ENCODE peak calls at places on chromosomes 2 and 18, in five cellular contexts. F is endodermal cell, Y is OCI-LY7, D is body of pancreas, M is stomach. E is an unnamed sample. For H3K36me3, the result is how much of the 10 kb centered on the place peaks cover.

GRCh38 chr2:95552911-95553310 is 38.9 kb upstream of the TRIM43 start:
- DNase-seq in F (no peak), Y (no peak), D (peak), M (peak), E (no peak)

GRCh38 chr2:189685540-189686229 is 11.2 kb downstream of the ANKAR start:
- DNase-seq in F (peak), Y (no peak), D (peak), M (peak), E (no peak)

GRCh38 chr2:202104286-202104870 is 31.3 kb downstream of the KIAA2012 start:
- DNase-seq in F (peak), Y (peak), D (peak), M (peak), E (no peak)

GRCh38 chr2:212538156-212539144 is at the start of gene ERBB4:
- DNase-seq in F (peak), Y (no peak), D (peak), M (peak), E (no peak)

GRCh38 chr2:64196986-64197385 is 52.8 kb upstream of the PELI1 start:
- DNase-seq in F (no peak), Y (no peak), D (no peak), M (no peak), E (no peak)

GRCh38 chr2:18317017-18317416 is 243.4 kb downstream of the RDH14 start:
- DNase-seq in F (no peak), Y (no peak), D (no peak), M (no peak), E (no peak)

GRCh38 chr2:3249477-3249962 is 128.1 kb downstream of the EIPR1 start:
- DNase-seq in F (no peak), Y (no peak), D (no peak), M (no peak), E (peak)

GRCh38 chr18:35435420-35435819 is 58.3 kb upstream of the ZNF396 start:
- DNase-seq in F (no peak), Y (no peak), D (no peak), M (no peak), E (no peak)

GRCh38 chr2:186546842-186547241 is 43.0 kb upstream of the ITGAV start:
- DNase-seq in F (no peak), Y (no peak), D (no peak), M (no peak), E (no peak)

GRCh38 chr18:13930964-13931363 is 15.6 kb upstream of the MC2R start:
- DNase-seq in F (no peak), Y (no peak), D (no peak), M (no peak), E (no peak)

GRCh38 chr2:120691410-120691809 is 44.3 kb upstream of the GLI2 start:
- DNase-seq in F (no peak), Y (no peak), D (no peak), M (no peak), E (no peak)

GRCh38 chr2:223647258-223647952 is 45.2 kb upstream of the SCG2 start:
- DNase-seq in F (no peak), Y (no peak), D (no peak), M (no peak), E (no peak)

GRCh38 chr2:81876628-81877027 is 1572.1 kb upstream of the LRRTM1 start:
- DNase-seq in F (no peak), Y (no peak), D (no peak), M (no peak), E (no peak)

GRCh38 chr2:150476213-150476740 is 11.2 kb downstream of the RND3 start:
- DNase-seq in F (no peak), Y (no peak), D (no peak), M (no peak), E (no peak)

GRCh38 chr2:83602753-83603152 is 856.3 kb downstream of the SUCLG1 start:
- DNase-seq in F (no peak), Y (no peak), D (no peak), M (no peak), E (no peak)

GRCh38 chr2:177353084-177353483 is 39.5 kb upstream of the AGPS start:
- DNase-seq in F (no peak), Y (no peak), D (peak), M (no peak), E (no peak)

GRCh38 chr2:99881901-99882591 is 260.3 kb downstream of the AFF3 start:
- DNase-seq in F (no peak), Y (peak), D (no peak), M (no peak), E (no peak)

GRCh38 chr2:240089306-240089705 is 36.0 kb upstream of the OR6B3 start:
- DNase-seq in F (peak), Y (no peak), D (no peak), M (no peak), E (no peak)

GRCh38 chr18:3541549-3542386 is 91.8 kb downstream of the TGIF1 start:
- DNase-seq in F (no peak), Y (no peak), D (no peak), M (no peak), E (no peak)

GRCh38 chr2:173124441-173124840 is 48.8 kb downstream of the MAP3K20 start:
- DNase-seq in F (no peak), Y (no peak), D (no peak), M (no peak), E (no peak)

GRCh38 chr2:214035091-214035852 is 375.6 kb upstream of the VWC2L start:
- DNase-seq in F (no peak), Y (peak), D (no peak), M (no peak), E (no peak)

GRCh38 chr2:106108351-106108750 is 85.8 kb downstream of the UXS1 start:
- DNase-seq in F (no peak), Y (peak), D (no peak), M (no peak), E (no peak)

GRCh38 chr2:231615058-231615671 is 22.5 kb downstream of the TEX44 start:
- DNase-seq in F (peak), Y (peak), D (no peak), M (no peak), E (no peak)

GRCh38 chr2:48749820-48750739 is 5.4 kb downstream of the LHCGR start:
- DNase-seq in F (no peak), Y (peak), D (no peak), M (no peak), E (no peak)

GRCh38 chr2:239811001-239811798 is 213.9 kb downstream of the NDUFA10 start:
- DNase-seq in F (peak), Y (no peak), D (no peak), M (peak), E (no peak)

GRCh38 chr18:79644006-79644665 is 35.5 kb upstream of the CTDP1 start:
- DNase-seq in F (peak), Y (peak), D (peak), M (peak), E (no peak)

GRCh38 chr18:76306685-76307292 is 188.3 kb downstream of the ZNF516 start:
- DNase-seq in F (peak), Y (peak), D (no peak), M (no peak), E (no peak)

GRCh38 chr18:6835345-6835744 is 105.8 kb downstream of the ARHGAP28 start:
- DNase-seq in F (no peak), Y (no peak), D (no peak), M (no peak), E (no peak)

GRCh38 chr2:175205523-175205922 is 24.0 kb upstream of the ATP5MC3 start:
- DNase-seq in F (no peak), Y (no peak), D (no peak), M (no peak), E (no peak)

GRCh38 chr18:55515946-55516710 is 71.9 kb downstream of the TCF4 start:
- DNase-seq in F (no peak), Y (no peak), D (no peak), M (no peak), E (no peak)

GRCh38 chr2:53778536-53779162 is 8.1 kb downstream of the ASB3 start:
- DNase-seq in F (no peak), Y (no peak), D (no peak), M (no peak), E (no peak)

GRCh38 chr2:53782681-53783080 is 4.1 kb downstream of the ASB3 start:
- DNase-seq in F (no peak), Y (no peak), D (no peak), M (no peak), E (no peak)

DNA sequence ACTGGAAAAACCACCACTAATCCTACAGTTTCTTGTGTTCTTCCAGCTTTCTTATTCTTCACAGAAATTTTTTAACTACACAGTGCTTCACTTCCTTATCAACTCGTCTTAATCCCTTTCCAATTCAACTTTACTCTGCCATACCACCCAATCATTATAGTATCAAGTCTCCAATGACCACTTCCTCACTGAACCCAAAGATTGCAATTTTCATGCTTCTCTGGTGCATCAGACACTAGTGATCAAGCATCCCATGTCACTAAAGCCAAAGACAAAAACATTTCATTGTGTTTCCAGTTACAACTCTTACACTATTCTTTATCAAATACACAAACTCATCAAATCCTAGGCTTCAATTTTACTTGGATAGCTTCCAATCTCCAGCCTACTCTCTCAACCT is 9.5 kb downstream of the CHAC2 start:
- DNase-seq in F (no peak), Y (no peak), D (no peak), M (no peak), E (no peak)
- H3K36me3 ChIP-seq in F (under half), Y (half or more), D (under half), M (under half), E (under half)

GRCh38 chr2:182565941-182566567 is 139.2 kb upstream of the PDE1A start:
- DNase-seq in F (no peak), Y (no peak), D (no peak), M (no peak), E (no peak)
- H3K27ac ChIP-seq in F (no peak), Y (no peak), D (no peak), M (no peak), E (no peak)

DNA sequence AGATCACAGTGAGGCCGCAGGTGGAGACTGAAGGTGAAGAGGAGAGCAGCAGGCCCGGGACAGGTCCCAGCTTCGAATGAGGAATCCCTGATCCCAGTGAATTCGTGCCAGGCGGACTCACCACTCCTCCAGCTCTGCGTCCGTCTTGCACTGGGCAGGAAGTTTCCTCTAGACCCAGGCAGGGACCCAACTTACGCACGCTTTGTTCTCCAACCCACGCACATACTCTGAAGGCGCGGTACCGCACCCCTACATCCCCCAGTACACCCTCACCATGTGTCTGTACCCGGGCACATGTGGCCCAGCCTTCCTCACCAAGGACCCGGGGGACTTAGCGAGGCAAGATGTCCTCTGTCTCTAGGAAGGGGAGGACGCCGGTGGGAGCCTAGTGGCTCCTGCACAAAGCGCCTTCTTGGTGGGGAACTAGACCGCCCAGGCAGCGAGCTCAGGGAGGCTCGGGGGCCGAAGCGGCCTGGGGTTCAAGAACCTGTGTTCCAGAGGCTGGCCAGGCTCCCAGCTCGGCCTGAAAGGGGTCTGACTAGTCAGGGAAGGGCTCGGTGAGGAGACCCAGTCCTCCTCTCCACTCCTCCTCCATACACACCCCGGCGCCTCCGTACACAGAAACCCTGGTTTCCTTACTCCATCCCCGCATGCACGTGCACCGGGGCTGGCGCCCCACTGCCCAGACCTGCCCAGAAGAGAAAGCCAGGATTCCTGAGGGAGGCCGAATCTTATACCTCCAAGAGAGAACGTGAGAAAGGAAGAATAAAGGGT is 38.3 kb upstream of the ATP6V1B1 start:
- DNase-seq in F (peak), Y (no peak), D (no peak), M (no peak), E (peak)
- H3K4me3 ChIP-seq in F (no peak), Y (no peak), D (no peak), M (no peak), E (no peak)

DNA sequence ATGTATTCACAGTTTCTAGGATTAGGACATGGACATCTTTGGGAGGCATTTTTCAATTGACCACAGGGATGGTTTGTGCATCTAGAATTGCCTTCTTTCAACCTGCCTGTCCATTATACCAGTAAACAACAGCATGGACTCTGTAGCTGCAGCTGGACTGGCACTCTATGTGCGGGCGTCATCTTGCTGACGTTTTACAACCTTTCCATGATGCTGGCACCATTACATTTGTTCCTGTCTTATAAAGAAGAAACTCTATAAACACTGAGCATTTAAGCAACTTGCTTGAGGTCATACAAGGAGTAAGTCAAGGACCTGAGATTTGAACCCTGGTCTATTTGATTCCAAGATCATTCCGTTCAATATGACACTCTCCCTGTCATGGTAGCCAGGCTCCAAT is 25.4 kb upstream of the IGFBP5 start:
- DNase-seq in F (no peak), Y (no peak), D (no peak), M (no peak), E (no peak)
- H3K36me3 ChIP-seq in F (under half), Y (under half), D (under half), M (under half), E (under half)

DNA sequence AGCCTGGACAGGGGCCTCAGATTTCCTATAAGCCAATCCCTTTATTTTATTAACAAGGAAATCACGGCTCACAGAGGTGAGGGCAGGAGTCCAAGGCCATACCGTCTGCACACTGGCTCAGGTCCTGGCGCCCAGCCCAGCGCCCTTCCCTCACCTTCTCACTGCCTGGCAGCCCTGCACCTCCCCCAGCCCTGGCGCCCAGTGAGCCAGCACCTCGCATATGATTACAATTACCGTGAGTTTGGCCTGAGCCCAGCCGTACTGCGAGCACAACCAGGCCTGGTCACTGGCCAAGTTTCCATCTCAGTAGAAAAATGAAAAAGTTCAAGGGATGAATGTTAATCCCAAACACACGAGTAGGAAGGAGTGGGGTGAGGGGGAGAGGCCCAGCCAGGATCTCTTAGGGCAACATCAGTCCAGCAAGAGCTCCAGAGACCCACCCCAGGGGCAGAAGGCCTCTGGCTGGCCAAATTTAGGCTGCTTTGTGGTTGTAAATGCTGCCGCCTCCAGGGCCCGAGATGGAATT is 68.4 kb downstream of the MCFD2 start:
- DNase-seq in F (no peak), Y (no peak), D (peak), M (peak), E (no peak)
- H3K27ac ChIP-seq in F (no peak), Y (no peak), D (peak), M (peak), E (peak)

GRCh38 chr2:23619941-23620340 is 235.0 kb downstream of the KLHL29 start:
- DNase-seq in F (no peak), Y (no peak), D (no peak), M (no peak), E (no peak)
- H3K4me3 ChIP-seq in F (no peak), Y (no peak), D (no peak), M (no peak), E (no peak)